ENCODE peak calls at places on chromosomes 3 and 15, in eight cellular contexts. D is upper lobe of right lung, X is MM.1S, B is Panc1, E is GM23338, Z is PC-9, J is right lobe of liver, W is mammary epithelial cell. S is an unnamed sample.
A peak's percentile ranks its signal among the peaks of the same experiment; 100 is the strongest.

GRCh38 chr3:150253622-150254021 is 154.5 kb upstream of the TSC22D2 start:
- DNase-seq in J (no peak), Z (no peak), W (peak; percentile 31), B (no peak), X (no peak), D (no peak), E (no peak), S (peak; percentile 31)

GRCh38 chr3:57147071-57147470 is 18.1 kb downstream of the IL17RD start:
- DNase-seq in Z (peak; percentile 39), E (no peak), J (no peak), W (no peak), X (no peak), D (no peak), B (no peak), S (no peak)

GRCh38 chr15:42024303-42024702 is 3.5 kb upstream of the PLA2G4E start:
- DNase-seq in J (no peak), Z (no peak), X (no peak), W (no peak), E (no peak), B (no peak), D (peak; percentile 89), S (peak; percentile 68)

GRCh38 chr3:111012388-111013248 is 59.0 kb upstream of the NECTIN3 start:
- DNase-seq in W (peak; percentile 31), Z (no peak), D (no peak), J (peak; percentile 37), E (peak; percentile 64), B (no peak), X (no peak), S (peak; percentile 33)

GRCh38 chr3:129651316-129652202 is 45.1 kb upstream of the PLXND1 start:
- DNase-seq in D (no peak), W (peak; percentile 79), X (no peak), J (peak; percentile 32), Z (peak; percentile 95), B (no peak), E (peak; percentile 59), S (no peak)

GRCh38 chr15:59255647-59256380 is 49.2 kb downstream of the LDHAL6B start:
- DNase-seq in B (no peak), W (no peak), J (peak; percentile 65), X (no peak), E (no peak), D (no peak), Z (peak; percentile 93), S (no peak)

GRCh38 chr3:82087958-82088357 is 326.5 kb upstream of the GBE1 start:
- DNase-seq in W (peak; percentile 86), E (no peak), B (peak; percentile 10), X (no peak), D (no peak), J (no peak), Z (peak; percentile 38), S (no peak)

GRCh38 chr3:20043825-20044224 is 3.6 kb downstream of the KAT2B start:
- DNase-seq in D (no peak), W (no peak), E (no peak), B (no peak), X (peak; percentile 20), Z (peak; percentile 60), J (no peak), S (no peak)

GRCh38 chr3:160809453-160809852 is 53.4 kb downstream of the PPM1L start:
- DNase-seq in B (no peak), X (no peak), Z (no peak), J (no peak), D (no peak), W (no peak), E (no peak), S (no peak)

GRCh38 chr3:160808838-160809237 is 52.8 kb downstream of the PPM1L start:
- DNase-seq in J (peak; percentile 71), W (no peak), D (no peak), Z (no peak), B (no peak), E (no peak), X (no peak), S (peak; percentile 84)

GRCh38 chr3:160804762-160805161 is 48.7 kb downstream of the PPM1L start:
- DNase-seq in W (no peak), E (peak; percentile 21), Z (no peak), D (no peak), B (no peak), J (peak; percentile 37), X (no peak), S (peak; percentile 83)

GRCh38 chr3:160806094-160806493 is 50.1 kb downstream of the PPM1L start:
- DNase-seq in J (no peak), E (no peak), Z (no peak), X (no peak), D (no peak), W (no peak), B (no peak), S (no peak)

DNA sequence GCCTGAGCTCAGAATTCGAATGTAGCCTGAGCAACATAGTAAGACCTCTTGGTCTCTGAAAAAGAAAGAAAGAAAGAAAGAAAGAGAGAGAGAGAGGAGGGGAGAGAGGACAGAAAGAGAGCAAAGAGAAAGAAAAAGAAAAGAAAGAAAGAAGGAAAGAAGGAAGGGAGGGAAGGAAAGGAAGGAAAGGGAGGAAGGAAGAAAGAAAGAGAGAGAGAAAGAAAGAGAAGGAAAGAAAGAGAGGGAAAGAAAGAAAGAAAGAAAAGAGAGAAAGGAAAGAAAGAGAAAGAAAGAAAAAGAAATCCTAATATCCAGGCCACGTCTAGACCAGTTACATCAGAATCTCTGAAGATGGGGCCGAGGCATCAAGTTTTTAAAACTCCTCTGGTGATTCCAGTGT is 50.7 kb downstream of the PPM1L start:
- DNase-seq in B (no peak), J (no peak), Z (no peak), D (no peak), W (no peak), E (no peak), X (no peak), S (no peak)
- H3K4me1 ChIP-seq in B (peaks cover 25% of the 10 kb centered on the region), J (peaks cover 41% of the 10 kb centered on the region), Z (no peaks in the 10 kb centered on the region), D (peaks cover 4% of the 10 kb centered on the region), W (no peaks in the 10 kb centered on the region), E (peaks cover 11% of the 10 kb centered on the region), X (no peaks in the 10 kb centered on the region), S (peaks cover 54% of the 10 kb centered on the region)

GRCh38 chr15:69226028-69226355 is 65.6 kb downstream of the GLCE start:
- DNase-seq in D (no peak), W (no peak), X (no peak), J (no peak), B (no peak), E (no peak), Z (no peak), S (no peak)

GRCh38 chr15:69223083-69223813 is 62.8 kb downstream of the GLCE start:
- DNase-seq in E (no peak), W (no peak), J (no peak), X (no peak), B (no peak), D (no peak), Z (no peak), S (no peak)

GRCh38 chr15:69222002-69222474 is 61.6 kb downstream of the GLCE start:
- DNase-seq in D (no peak), B (no peak), E (no peak), J (no peak), Z (no peak), X (no peak), W (no peak), S (no peak)

GRCh38 chr15:69225355-69226027 is 65.1 kb downstream of the GLCE start:
- DNase-seq in W (peak; percentile 14), D (no peak), X (peak; percentile 31), E (peak; percentile 66), Z (peak; percentile 35), B (no peak), J (no peak), S (no peak)

DNA sequence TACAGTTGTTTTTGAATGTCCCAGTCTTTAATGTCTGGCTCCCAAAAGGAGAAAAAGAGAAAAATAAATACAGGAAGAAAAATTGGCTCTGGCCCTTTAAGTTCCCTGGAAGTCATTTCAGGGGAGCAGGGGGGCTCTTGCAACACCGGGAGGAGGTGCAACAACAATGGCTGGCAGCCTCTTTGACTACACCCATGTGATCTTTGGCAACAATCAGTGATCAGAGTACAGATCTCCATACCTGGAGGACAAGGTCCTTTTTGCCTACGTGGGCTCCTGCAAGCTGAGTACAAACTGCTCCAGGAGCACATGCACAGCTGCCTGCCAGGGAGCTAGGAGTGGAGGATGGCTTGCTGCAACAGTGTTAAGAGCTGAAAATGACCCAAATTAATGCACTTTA is 63.9 kb downstream of the GLCE start:
- DNase-seq in X (no peak), W (peak; percentile 21), Z (peak; percentile 43), J (peak; percentile 67), B (no peak), D (peak; percentile 62), E (peak; percentile 68), S (peak; percentile 4)
- TF ChIP-seq CTCF in X (no peak), W (no peak), Z (no peak), J (no peak), B (no peak), D (no peak), E (no peak), S (no peak)

GRCh38 chr3:123698813-123699212 is 114.0 kb upstream of the HACD2 start:
- DNase-seq in J (no peak), B (no peak), E (no peak), X (no peak), D (no peak), W (no peak), Z (no peak), S (no peak)

GRCh38 chr3:123695731-123696640 is 111.1 kb upstream of the HACD2 start:
- DNase-seq in X (no peak), E (no peak), D (no peak), B (no peak), J (no peak), Z (no peak), W (no peak), S (no peak)

GRCh38 chr3:123695152-123695551 is 110.3 kb upstream of the HACD2 start:
- DNase-seq in W (no peak), X (no peak), J (no peak), E (no peak), B (no peak), D (no peak), Z (no peak), S (no peak)

GRCh38 chr3:123694377-123695147 is 109.7 kb upstream of the HACD2 start:
- DNase-seq in W (no peak), D (no peak), B (no peak), E (peak; percentile 12), X (no peak), Z (no peak), J (no peak), S (no peak)

GRCh38 chr3:123696796-123697195 is 111.9 kb upstream of the HACD2 start:
- DNase-seq in J (no peak), X (no peak), D (no peak), Z (no peak), E (no peak), W (no peak), B (no peak), S (no peak)
- H3K4me1 ChIP-seq in J (peaks cover 5% of the 10 kb centered on the region), X (peaks cover 7% of the 10 kb centered on the region), D (peaks cover 42% of the 10 kb centered on the region), Z (no peaks in the 10 kb centered on the region), E (no peaks in the 10 kb centered on the region), W (no peaks in the 10 kb centered on the region), B (no peaks in the 10 kb centered on the region), S (peaks cover 27% of the 10 kb centered on the region)

DNA sequence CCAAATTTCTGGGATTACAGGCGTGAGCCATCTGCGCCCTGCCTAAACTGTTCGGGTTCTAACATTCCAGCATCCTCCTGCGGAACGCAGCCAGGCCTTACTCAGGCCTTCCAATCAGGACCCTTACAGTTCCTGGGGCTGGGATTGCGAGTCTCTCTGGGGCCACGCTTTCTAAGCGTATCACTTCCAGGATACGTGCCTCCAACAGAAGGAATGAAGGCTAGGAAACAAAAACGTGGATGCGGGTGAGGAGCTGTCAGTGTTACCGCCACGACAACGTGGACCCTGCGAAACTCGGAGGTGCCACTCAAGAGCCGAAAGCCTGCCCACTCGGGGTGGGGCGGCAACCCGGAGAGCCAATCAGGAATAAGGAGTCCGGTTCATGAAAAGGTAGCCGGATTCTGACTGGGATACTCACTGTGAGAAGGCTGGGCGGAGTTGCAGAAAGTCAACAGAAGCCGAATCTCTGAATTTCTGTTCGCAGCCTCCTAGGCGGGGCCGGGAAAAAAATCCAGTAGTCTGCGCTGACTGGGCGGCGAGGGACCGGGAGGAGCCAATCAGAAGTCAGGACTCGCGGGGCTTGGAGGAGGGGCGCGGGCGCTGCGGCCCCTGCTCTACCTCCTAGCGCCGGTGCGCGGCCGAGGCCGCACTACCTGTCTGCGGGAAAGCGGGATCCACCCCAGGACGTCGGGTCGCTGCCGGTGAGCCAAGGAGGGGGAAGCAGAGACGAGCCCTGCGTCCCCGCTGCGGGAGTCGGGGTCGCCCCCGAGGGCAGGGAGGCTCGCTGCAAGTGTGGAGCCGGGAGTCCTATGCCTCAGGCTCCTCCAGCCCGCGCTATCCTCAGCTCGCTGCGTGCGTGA is at the start of gene HYKK:
- DNase-seq in W (peak; percentile 98), E (peak; percentile 99), Z (peak; percentile 95), D (peak; percentile 94), X (peak; percentile 98), J (peak; percentile 92), B (peak; percentile 91), S (peak; percentile 97)
- TF ChIP-seq CTCF in W (peak; percentile 33), E (no peak), Z (no peak), D (peak; percentile 9), X (peak; percentile 17), J (no peak), B (no peak), S (no peak)